ENCODE peak calls at places on chromosomes 11 and 22, in five cellular contexts. X is cardiac muscle cell, C is PC-9, A is esophagus squamous epithelium, Y is upper lobe of right lung. M is an unnamed sample.

GRCh38 chr11:5737091-5737490 is 843 bp downstream of the OR56B1 start:
- DNase-seq in A (no peak), C (no peak), Y (no peak), X (no peak), M (no peak)

GRCh38 chr11:83120328-83120727 is 36.6 kb upstream of the PCF11 start:
- DNase-seq in C (no peak), Y (no peak), A (no peak), X (no peak), M (no peak)

GRCh38 chr22:30196141-30196866 is 50.3 kb downstream of the LIF start:
- DNase-seq in C (peak; percentile 100), A (peak; percentile 30), X (peak; percentile 52), Y (peak; percentile 86), M (peak; percentile 63)

GRCh38 chr11:57276857-57277505 is 39.9 kb upstream of the APLNR start:
- DNase-seq in X (no peak), C (peak; percentile 15), A (no peak), Y (no peak), M (no peak)

GRCh38 chr11:6611092-6612007 is 666 bp downstream of the TAF10 start:
- DNase-seq in Y (no peak), C (no peak), X (no peak), A (no peak), M (no peak)

GRCh38 chr11:72334651-72335050 is 90.7 kb upstream of the PHOX2A start:
- DNase-seq in C (no peak), X (no peak), A (no peak), Y (no peak), M (no peak)

GRCh38 chr11:102762414-102762813 is 18.0 kb downstream of the MMP10 start:
- DNase-seq in Y (no peak), C (peak; percentile 29), X (no peak), A (no peak), M (no peak)

GRCh38 chr11:73139476-73140198 is 2.5 kb downstream of the FCHSD2 start:
- DNase-seq in Y (no peak), X (no peak), C (peak; percentile 31), A (no peak), M (no peak)

GRCh38 chr11:61361686-61362541 is at the start of the genes CYB561A3 and TMEM138:
- DNase-seq in A (peak; percentile 83), Y (peak; percentile 96), C (peak; percentile 89), X (peak; percentile 95), M (peak; percentile 70)

GRCh38 chr11:130638624-130639023 is 190.2 kb downstream of the ADAMTS15 start:
- DNase-seq in A (no peak), Y (no peak), X (no peak), C (no peak), M (no peak)

GRCh38 chr11:130071211-130071712 is 1.6 kb downstream of the APLP2 start:
- DNase-seq in Y (no peak), A (no peak), X (peak; percentile 15), C (no peak), M (no peak)

GRCh38 chr11:94567181-94567670 is at the start of gene PIWIL4:
- DNase-seq in A (no peak), C (no peak), X (no peak), Y (no peak), M (no peak)

GRCh38 chr11:90747057-90747456 is 524.2 kb upstream of the CHORDC1 start:
- DNase-seq in X (no peak), A (no peak), Y (no peak), C (peak; percentile 49), M (no peak)

GRCh38 chr11:68127791-68128681 is 6.8 kb upstream of the CHKA start:
- DNase-seq in Y (peak; percentile 90), A (no peak), C (peak; percentile 86), X (peak; percentile 95), M (no peak)

GRCh38 chr11:19660076-19660475 is 52.6 kb upstream of the NAV2 start:
- DNase-seq in Y (no peak), A (no peak), C (peak; percentile 92), X (no peak), M (no peak)

GRCh38 chr22:17777005-17777716 is 2.9 kb upstream of the BID start:
- DNase-seq in A (no peak), Y (peak; percentile 79), C (no peak), X (no peak), M (no peak)

GRCh38 chr11:10908215-10908990 is 50.5 kb upstream of the ZBED5 start:
- DNase-seq in X (no peak), A (no peak), C (peak; percentile 72), Y (no peak), M (no peak)

GRCh38 chr11:85736121-85736520 is 50.1 kb upstream of the CCDC89 start:
- DNase-seq in X (no peak), A (no peak), Y (no peak), C (peak; percentile 46), M (no peak)

GRCh38 chr11:99489561-99489960 is 468.8 kb downstream of the CNTN5 start:
- DNase-seq in C (no peak), Y (no peak), A (no peak), X (no peak), M (no peak)

GRCh38 chr11:134792677-134793076 is 380.6 kb upstream of the B3GAT1 start:
- DNase-seq in Y (no peak), C (peak; percentile 25), A (no peak), X (no peak), M (no peak)

GRCh38 chr11:23840872-23841271 is 656.0 kb upstream of the LUZP2 start:
- DNase-seq in X (no peak), A (no peak), Y (no peak), C (no peak), M (no peak)

GRCh38 chr11:123357990-123358827 is 71.9 kb upstream of the GRAMD1B start:
- DNase-seq in A (no peak), Y (no peak), X (peak; percentile 60), C (no peak), M (no peak)

GRCh38 chr11:123357353-123357989 is 72.6 kb upstream of the GRAMD1B start:
- DNase-seq in A (no peak), Y (no peak), X (no peak), C (no peak), M (no peak)

GRCh38 chr11:123363556-123363955 is 66.5 kb upstream of the GRAMD1B start:
- DNase-seq in X (no peak), Y (no peak), C (no peak), A (no peak), M (no peak)

GRCh38 chr11:123362941-123363340 is 67.1 kb upstream of the GRAMD1B start:
- DNase-seq in X (peak; percentile 24), C (no peak), Y (no peak), A (no peak), M (no peak)

DNA sequence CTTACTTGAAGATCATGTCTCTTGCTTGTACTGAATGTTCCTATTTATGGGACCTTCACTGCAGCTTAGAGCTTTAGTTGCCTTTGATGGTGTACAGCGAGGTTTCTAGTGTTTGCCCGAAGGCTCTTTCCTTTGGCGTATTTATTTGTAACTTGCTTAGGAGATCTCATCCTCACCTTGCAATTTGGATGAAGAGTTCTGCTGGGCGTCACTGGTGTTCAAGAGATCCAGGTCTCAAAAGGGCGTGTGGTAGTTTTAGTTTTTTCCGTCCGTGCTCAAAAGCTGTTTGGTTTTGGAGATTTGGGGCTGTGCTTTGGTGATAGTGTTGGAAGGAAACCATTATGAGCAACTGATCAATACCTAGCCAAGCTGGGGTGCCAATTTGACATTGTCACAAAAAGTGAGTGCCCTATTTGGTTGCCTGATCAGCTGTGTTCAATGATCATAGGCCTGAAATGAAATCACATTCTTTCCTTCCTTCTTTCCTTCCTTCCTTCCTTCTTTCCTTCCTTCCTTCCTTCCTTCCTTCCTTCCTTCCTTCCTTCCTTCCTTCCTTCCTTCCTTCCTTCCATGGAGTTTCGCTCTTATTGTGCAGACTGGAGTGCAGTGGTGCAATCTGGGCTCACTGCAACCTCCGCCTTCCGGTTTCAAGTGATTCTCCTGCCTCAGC is 69.7 kb upstream of the GRAMD1B start:
- DNase-seq in X (no peak), Y (no peak), C (no peak), A (no peak), M (no peak)
- H3K27me3 ChIP-seq in X (peaks cover 53% of the 10 kb centered on the region), Y (peaks cover 41% of the 10 kb centered on the region), C (peaks cover 50% of the 10 kb centered on the region), A (no peaks in the 10 kb centered on the region), M (no peaks in the 10 kb centered on the region)

DNA sequence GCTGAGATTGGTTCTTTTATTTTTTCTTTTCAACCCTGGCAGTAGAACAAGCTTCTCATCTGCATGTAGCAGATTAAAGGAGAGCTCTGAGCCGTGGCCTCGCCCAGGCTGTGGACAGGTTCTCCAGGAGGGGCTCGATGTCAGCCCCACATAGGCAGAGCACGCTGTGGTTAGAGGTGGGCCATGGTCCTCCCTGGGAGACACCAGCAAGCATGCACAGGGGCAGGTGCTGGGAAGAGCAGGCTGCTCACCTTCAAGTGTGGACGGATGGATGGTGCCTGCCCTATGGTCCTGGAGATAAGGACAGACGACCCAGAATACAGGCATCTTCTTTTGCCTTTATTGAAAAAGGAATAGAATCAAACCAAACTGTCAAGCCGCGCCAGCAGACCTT is 634.8 kb downstream of the BRD1 start:
- DNase-seq in X (no peak), C (no peak), A (no peak), Y (peak; percentile 40), M (no peak)
- H3K36me3 ChIP-seq in X (no peaks in the 10 kb centered on the region), C (no peaks in the 10 kb centered on the region), A (no peaks in the 10 kb centered on the region), Y (no peaks in the 10 kb centered on the region), M (no peaks in the 10 kb centered on the region)

GRCh38 chr22:36430863-36431262 is 43.1 kb upstream of the MYH9 start:
- DNase-seq in C (peak; percentile 56), A (no peak), Y (no peak), X (no peak), M (no peak)

GRCh38 chr22:36422287-36423014 is 34.7 kb upstream of the MYH9 start:
- DNase-seq in X (no peak), A (no peak), Y (no peak), C (no peak), M (no peak)

GRCh38 chr22:36423461-36424404 is 36.0 kb upstream of the MYH9 start:
- DNase-seq in C (no peak), Y (no peak), X (no peak), A (no peak), M (no peak)

GRCh38 chr22:36424901-36425579 is 37.3 kb upstream of the MYH9 start:
- DNase-seq in A (no peak), C (no peak), Y (no peak), X (no peak), M (no peak)

DNA sequence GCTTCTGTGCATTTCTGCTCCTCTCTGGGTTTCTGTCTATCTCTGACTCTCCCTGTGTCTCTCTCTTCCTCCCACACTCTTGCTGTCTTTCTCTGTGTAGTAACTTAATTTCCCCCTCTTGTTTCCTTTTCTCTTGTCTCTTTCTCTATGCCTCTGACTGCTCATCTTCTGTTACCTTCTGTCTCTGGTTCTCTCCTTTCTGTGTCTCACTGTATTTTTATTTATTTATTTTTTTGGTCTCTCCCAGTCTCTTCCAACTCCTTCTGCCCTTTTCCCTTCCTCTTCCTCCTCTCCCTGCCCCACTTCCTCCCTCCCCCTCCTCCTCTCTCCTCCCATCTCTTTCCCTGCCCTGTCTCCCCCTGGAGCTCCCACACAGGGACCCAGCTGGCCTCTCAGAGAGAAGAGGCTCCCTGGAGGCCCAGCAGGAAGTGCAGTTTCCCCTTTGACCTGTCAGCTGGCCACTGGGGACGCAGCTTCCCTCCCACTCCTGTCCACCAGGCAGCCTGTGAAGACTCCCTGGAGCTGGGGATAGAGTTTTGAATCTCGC is 38.3 kb upstream of the MYH9 start:
- DNase-seq in C (no peak), Y (peak; percentile 75), X (peak; percentile 55), A (no peak), M (no peak)
- H3K27ac ChIP-seq in C (no peak overlapping the region), Y (peak overlapping the region; percentile 47), X (peak overlapping the region; percentile 92), A (peak overlapping the region; percentile 48), M (no peak overlapping the region)

GRCh38 chr22:26164174-26164573 is 5.1 kb upstream of the SEZ6L start:
- DNase-seq in A (no peak), Y (no peak), X (no peak), C (no peak), M (no peak)

GRCh38 chr22:26161746-26162145 is 7.5 kb upstream of the SEZ6L start:
- DNase-seq in A (no peak), X (no peak), C (no peak), Y (no peak), M (no peak)

GRCh38 chr22:26162961-26163360 is 6.3 kb upstream of the SEZ6L start:
- DNase-seq in X (no peak), A (no peak), Y (no peak), C (no peak), M (no peak)

GRCh38 chr22:26159886-26160285 is 9.4 kb upstream of the SEZ6L start:
- DNase-seq in A (no peak), X (no peak), C (no peak), Y (no peak), M (no peak)
- H3K27me3 ChIP-seq in A (no peaks in the 10 kb centered on the region), X (peaks cover 14% of the 10 kb centered on the region), C (peaks cover 39% of the 10 kb centered on the region), Y (peaks cover 11% of the 10 kb centered on the region), M (no peaks in the 10 kb centered on the region)

M was measured in thoracic aorta.